ENCODE peak calls at places on chromosomes 3 and 15, in ten cellular contexts. S is AG04449, Z is lung, H is coronary artery, A is endothelial cell, C is body of pancreas, Y is astrocyte of the spinal cord, T is fibroblast of lung, I is HFFc6, B is IMR-90. O is an unnamed sample.

GRCh38 chr15:35215095-35215494 is 130.0 kb upstream of the NANOGP8 start:
- DNase-seq in S (no peak), Z (no peak), H (no peak), A (no peak), C (no peak), Y (no peak), T (no peak), I (no peak), B (no peak), O (no peak)

GRCh38 chr3:149276621-149277020 is 55.0 kb upstream of the CP start:
- DNase-seq in S (no peak), Z (no peak), H (no peak), A (no peak), C (no peak), Y (no peak), T (no peak), I (no peak), B (no peak), O (no peak)

GRCh38 chr3:72847751-72848702 is at the start of gene SHQ1:
- DNase-seq in S (peak; percentile 44), Z (peak; percentile 96), H (peak; percentile 94), A (peak; percentile 91), C (peak; percentile 94), Y (peak; percentile 92), T (peak; percentile 92), I (peak; percentile 92), B (peak; percentile 93), O (peak; percentile 97)

GRCh38 chr3:144774897-144775296 is 803.3 kb downstream of the DIPK2A start:
- DNase-seq in S (no peak), Z (no peak), H (no peak), A (no peak), C (no peak), Y (no peak), T (no peak), I (no peak), B (no peak), O (no peak)

GRCh38 chr3:114569186-114569585 is 275.4 kb downstream of the TIGIT start:
- DNase-seq in S (no peak), Z (no peak), H (no peak), A (no peak), C (no peak), Y (no peak), T (peak; percentile 66), I (no peak), B (peak; percentile 68), O (no peak)

GRCh38 chr3:175664911-175665310 is 805.8 kb downstream of the NAALADL2 start:
- DNase-seq in S (no peak), Z (no peak), H (no peak), A (no peak), C (no peak), Y (no peak), T (no peak), I (no peak), B (no peak), O (no peak)

GRCh38 chr15:33021806-33022389 is 172.6 kb downstream of the FMN1 start:
- DNase-seq in S (no peak), Z (no peak), H (no peak), A (peak; percentile 35), C (peak; percentile 23), Y (peak; percentile 74), T (peak; percentile 52), I (peak; percentile 61), B (peak; percentile 75), O (no peak)

GRCh38 chr3:9508781-9509180 is 44.8 kb downstream of the LHFPL4 start:
- DNase-seq in S (no peak), Z (no peak), H (no peak), A (no peak), C (no peak), Y (no peak), T (no peak), I (no peak), B (no peak), O (peak; percentile 79)

GRCh38 chr3:166243511-166243910 is 406.3 kb upstream of the BCHE start:
- DNase-seq in S (no peak), Z (no peak), H (no peak), A (no peak), C (no peak), Y (no peak), T (no peak), I (no peak), B (no peak), O (no peak)

GRCh38 chr3:13282528-13282985 is 137.6 kb downstream of the NUP210 start:
- DNase-seq in S (no peak), Z (no peak), H (no peak), A (no peak), C (no peak), Y (no peak), T (no peak), I (no peak), B (no peak), O (no peak)

GRCh38 chr3:13285007-13285567 is 135.0 kb downstream of the NUP210 start:
- DNase-seq in S (no peak), Z (no peak), H (no peak), A (no peak), C (no peak), Y (no peak), T (no peak), I (no peak), B (no peak), O (no peak)

GRCh38 chr3:13281657-13282527 is 138.2 kb downstream of the NUP210 start:
- DNase-seq in S (no peak), Z (peak; percentile 49), H (no peak), A (peak; percentile 64), C (peak; percentile 74), Y (no peak), T (no peak), I (no peak), B (no peak), O (no peak)

GRCh38 chr3:13283877-13284264 is 136.3 kb downstream of the NUP210 start:
- DNase-seq in S (no peak), Z (no peak), H (no peak), A (no peak), C (no peak), Y (no peak), T (no peak), I (no peak), B (no peak), O (no peak)

GRCh38 chr3:13282986-13283876 is 136.9 kb downstream of the NUP210 start:
- DNase-seq in S (no peak), Z (no peak), H (no peak), A (peak; percentile 68), C (peak; percentile 35), Y (no peak), T (peak; percentile 21), I (no peak), B (no peak), O (no peak)
- TF ChIP-seq CTCF in S (peak; percentile 6), Z (no peak), H (no peak), A (peak; percentile 43), C (no peak), Y (peak; percentile 13), T (no peak), I (peak; percentile 9), B (peak; percentile 3), O (peak; percentile 34)

DNA sequence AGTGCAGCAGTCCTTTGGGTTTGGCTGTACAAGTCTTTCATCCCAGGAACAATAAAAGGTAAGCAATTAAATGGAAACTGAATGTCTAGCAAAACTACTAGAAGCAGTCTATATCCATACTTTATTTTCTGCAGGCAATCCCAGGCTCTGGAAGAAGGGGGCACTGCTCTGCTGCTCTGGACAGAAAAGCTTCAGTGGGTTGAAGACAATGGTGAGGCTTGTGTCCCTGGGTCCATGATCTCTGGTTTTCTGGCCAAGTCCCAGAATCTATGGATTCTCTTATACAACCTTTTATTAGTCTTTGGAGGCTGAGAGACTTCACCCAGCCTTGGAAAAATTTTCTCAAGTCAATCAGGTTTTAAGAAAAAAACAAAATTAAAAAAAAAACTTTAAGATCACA is 35.6 kb downstream of the SCAP start:
- DNase-seq in S (no peak), Z (no peak), H (no peak), A (no peak), C (no peak), Y (no peak), T (no peak), I (no peak), B (no peak), O (peak; percentile 5)
- TF ChIP-seq CTCF in S (peak; percentile 27), Z (no peak), H (no peak), A (peak; percentile 15), C (no peak), Y (peak; percentile 50), T (peak; percentile 61), I (peak; percentile 45), B (peak; percentile 40), O (peak; percentile 21)

GRCh38 chr3:153290278-153291015 is 128.4 kb downstream of the RAP2B start:
- DNase-seq in S (no peak), Z (no peak), H (no peak), A (no peak), C (no peak), Y (no peak), T (no peak), I (no peak), B (no peak), O (no peak)
- TF ChIP-seq CTCF in S (peak; percentile 20), Z (no peak), H (no peak), A (no peak), C (no peak), Y (peak; percentile 41), T (peak; percentile 36), I (peak; percentile 65), B (peak; percentile 35), O (peak; percentile 48)

GRCh38 chr3:172655388-172655787 is 55.5 kb downstream of the NCEH1 start:
- DNase-seq in S (no peak), Z (no peak), H (no peak), A (no peak), C (no peak), Y (no peak), T (no peak), I (no peak), B (no peak), O (no peak)
- TF ChIP-seq CTCF in S (no peak), Z (no peak), H (no peak), A (no peak), C (no peak), Y (no peak), T (no peak), I (no peak), B (no peak), O (no peak)

GRCh38 chr3:112117826-112118571 is 15.0 kb downstream of the GCSAM start:
- DNase-seq in S (no peak), Z (no peak), H (no peak), A (peak; percentile 16), C (no peak), Y (no peak), T (no peak), I (no peak), B (no peak), O (no peak)
- TF ChIP-seq CTCF in S (no peak), Z (no peak), H (no peak), A (no peak), C (no peak), Y (no peak), T (no peak), I (no peak), B (no peak), O (no peak)